ENCODE peak calls at places on chromosomes 4 and X, in eight cellular contexts. I is HCT116; T is CD4-positive, CD25-positive, alpha-beta regulatory T cell; N is GM23338; Q is CD8-positive, alpha-beta T cell; G is body of pancreas; F is suprapubic skin; E is gastrocnemius medialis. S is an unnamed sample. For H3K4me1, the result is how much of the 10 kb centered on the place peaks cover.

GRCh38 chrX:73850124-73851013 is 287.4 kb downstream of the CHIC1 start:
- DNase-seq in I (peak), T (peak), N (peak), Q (no peak), G (peak), F (no peak), E (no peak), S (no peak)

GRCh38 chr4:7811536-7812190 is 128.0 kb downstream of the AFAP1 start:
- DNase-seq in I (no peak), T (no peak), N (peak), Q (no peak), G (no peak), F (peak), E (no peak), S (no peak)

GRCh38 chrX:133742602-133743305 is 242.6 kb downstream of the GPC3 start:
- DNase-seq in I (no peak), T (no peak), N (no peak), Q (no peak), G (no peak), F (no peak), E (no peak), S (no peak)

GRCh38 chr4:176309772-176310171 is 10.0 kb upstream of the SPCS3 start:
- DNase-seq in I (no peak), T (no peak), N (no peak), Q (no peak), G (no peak), F (no peak), E (no peak), S (no peak)

GRCh38 chrX:46637937-46638336 is 64.4 kb downstream of the CHST7 start:
- DNase-seq in I (no peak), T (no peak), N (no peak), Q (no peak), G (no peak), F (no peak), E (no peak), S (no peak)

GRCh38 chrX:145735036-145735435 is 82.6 kb upstream of the SLITRK2 start:
- DNase-seq in I (no peak), T (no peak), N (no peak), Q (no peak), G (no peak), F (no peak), E (no peak), S (no peak)

GRCh38 chr4:55397024-55397520 is 1.3 kb downstream of the TMEM165 start:
- DNase-seq in I (no peak), T (no peak), N (no peak), Q (no peak), G (no peak), F (peak), E (no peak), S (no peak)

GRCh38 chr4:54779797-54780196 is 122.0 kb downstream of the KIT start:
- DNase-seq in I (no peak), T (no peak), N (no peak), Q (no peak), G (no peak), F (no peak), E (no peak), S (no peak)

GRCh38 chr4:83010111-83010521 is 507 bp downstream of the LIN54 start:
- DNase-seq in I (no peak), T (peak), N (peak), Q (no peak), G (no peak), F (no peak), E (no peak), S (no peak)

GRCh38 chr4:187840814-187841213 is 154.8 kb upstream of the ZFP42 start:
- DNase-seq in I (no peak), T (no peak), N (no peak), Q (no peak), G (no peak), F (no peak), E (no peak), S (no peak)

GRCh38 chr4:74311696-74312313 is 3.5 kb downstream of the EPGN start:
- DNase-seq in I (peak), T (peak), N (peak), Q (no peak), G (peak), F (no peak), E (no peak), S (no peak)

GRCh38 chr4:72714482-72715279 is 145.7 kb upstream of the ADAMTS3 start:
- DNase-seq in I (no peak), T (no peak), N (no peak), Q (no peak), G (no peak), F (no peak), E (no peak), S (no peak)

GRCh38 chr4:25953740-25954139 is 39.7 kb downstream of the SMIM20 start:
- DNase-seq in I (peak), T (no peak), N (no peak), Q (no peak), G (no peak), F (no peak), E (no peak), S (no peak)

GRCh38 chr4:37517326-37517725 is 168.8 kb downstream of the RELL1 start:
- DNase-seq in I (no peak), T (no peak), N (no peak), Q (no peak), G (no peak), F (no peak), E (no peak), S (no peak)

GRCh38 chrX:2521927-2522386 is 21.2 kb upstream of the DHRSX start:
- DNase-seq in I (no peak), T (no peak), N (no peak), Q (no peak), G (no peak), F (no peak), E (no peak), S (no peak)

GRCh38 chrX:18668468-18668867 is 3.4 kb downstream of the RS1 start:
- DNase-seq in I (no peak), T (no peak), N (no peak), Q (no peak), G (no peak), F (no peak), E (no peak), S (no peak)

GRCh38 chr4:3424522-3425095 is 17.2 kb upstream of the HGFAC start:
- DNase-seq in I (no peak), T (no peak), N (no peak), Q (no peak), G (no peak), F (no peak), E (no peak), S (no peak)

GRCh38 chr4:174434455-174434854 is 87.8 kb downstream of the HPGD start:
- DNase-seq in I (no peak), T (no peak), N (peak), Q (no peak), G (no peak), F (no peak), E (no peak), S (no peak)

GRCh38 chr4:101019941-101020401 is 327.4 kb downstream of the PPP3CA start:
- DNase-seq in I (peak), T (peak), N (peak), Q (no peak), G (no peak), F (no peak), E (no peak), S (no peak)

GRCh38 chr4:42371306-42372063 is 25.8 kb upstream of the SHISA3 start:
- DNase-seq in I (peak), T (peak), N (peak), Q (no peak), G (no peak), F (no peak), E (no peak), S (no peak)

GRCh38 chrX:50211510-50211909 is 6.9 kb downstream of the CCNB3 start:
- DNase-seq in I (no peak), T (peak), N (peak), Q (no peak), G (no peak), F (no peak), E (no peak), S (no peak)

GRCh38 chr4:126957555-126958440 is 675.0 kb upstream of the INTU start:
- DNase-seq in I (no peak), T (no peak), N (no peak), Q (no peak), G (no peak), F (no peak), E (no peak), S (no peak)

GRCh38 chr4:159547645-159548308 is 444.9 kb downstream of the RAPGEF2 start:
- DNase-seq in I (no peak), T (no peak), N (no peak), Q (no peak), G (no peak), F (no peak), E (no peak), S (no peak)

GRCh38 chr4:184255917-184256642 is 38.4 kb upstream of the ENPP6 start:
- DNase-seq in I (no peak), T (no peak), N (no peak), Q (no peak), G (no peak), F (no peak), E (no peak), S (peak)

GRCh38 chr4:139808381-139809206 is 143.0 kb downstream of the MGST2 start:
- DNase-seq in I (no peak), T (no peak), N (no peak), Q (no peak), G (no peak), F (no peak), E (no peak), S (no peak)

GRCh38 chr4:76256968-76257367 is 5.4 kb downstream of the FAM47E start:
- DNase-seq in I (no peak), T (no peak), N (no peak), Q (no peak), G (no peak), F (no peak), E (no peak), S (no peak)

GRCh38 chr4:76772498-76773106 is 125.3 kb downstream of the SOWAHB start:
- DNase-seq in I (no peak), T (no peak), N (peak), Q (no peak), G (no peak), F (no peak), E (no peak), S (no peak)

GRCh38 chrX:41734530-41734929 is 10.5 kb downstream of the GPR82 start:
- DNase-seq in I (peak), T (no peak), N (peak), Q (no peak), G (no peak), F (no peak), E (no peak), S (no peak)

GRCh38 chr4:67700874-67701850 is at the start of gene UBA6:
- DNase-seq in I (peak), T (peak), N (peak), Q (peak), G (peak), F (peak), E (peak), S (peak)

GRCh38 chr4:67700119-67700873 is 659 bp downstream of the UBA6 start:
- DNase-seq in I (no peak), T (peak), N (no peak), Q (peak), G (no peak), F (no peak), E (no peak), S (no peak)

GRCh38 chr4:67699603-67700002 is 1.4 kb downstream of the UBA6 start:
- DNase-seq in I (no peak), T (no peak), N (no peak), Q (no peak), G (no peak), F (no peak), E (no peak), S (no peak)

GRCh38 chr4:67704843-67705242 is 3.9 kb upstream of the UBA6 start:
- DNase-seq in I (no peak), T (no peak), N (no peak), Q (no peak), G (no peak), F (no peak), E (no peak), S (no peak)

DNA sequence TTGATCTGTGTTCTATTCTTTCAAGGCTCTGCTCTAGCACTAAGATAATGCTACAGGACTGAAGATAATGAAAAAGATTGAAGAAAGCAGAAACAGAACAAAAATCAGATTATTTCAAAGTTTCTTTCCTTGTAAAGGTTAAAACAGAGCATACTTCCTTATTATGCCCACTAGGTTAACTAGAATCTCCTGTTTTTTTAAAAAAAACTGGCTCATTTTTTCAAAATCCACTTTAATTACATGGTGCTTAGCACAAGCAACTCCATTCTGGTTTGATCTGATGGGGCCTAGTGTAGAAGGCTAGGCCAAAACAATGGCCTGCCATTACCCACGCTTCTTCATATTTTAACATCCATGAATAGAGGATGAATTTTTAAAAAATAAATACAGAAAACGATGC is 1.2 kb upstream of the UBA6 start:
- DNase-seq in I (no peak), T (no peak), N (no peak), Q (no peak), G (no peak), F (no peak), E (no peak), S (no peak)
- H3K4me1 ChIP-seq in I (under half), T (under half), N (under half), Q (under half), G (under half), F (under half), E (under half), S (under half)

DNA sequence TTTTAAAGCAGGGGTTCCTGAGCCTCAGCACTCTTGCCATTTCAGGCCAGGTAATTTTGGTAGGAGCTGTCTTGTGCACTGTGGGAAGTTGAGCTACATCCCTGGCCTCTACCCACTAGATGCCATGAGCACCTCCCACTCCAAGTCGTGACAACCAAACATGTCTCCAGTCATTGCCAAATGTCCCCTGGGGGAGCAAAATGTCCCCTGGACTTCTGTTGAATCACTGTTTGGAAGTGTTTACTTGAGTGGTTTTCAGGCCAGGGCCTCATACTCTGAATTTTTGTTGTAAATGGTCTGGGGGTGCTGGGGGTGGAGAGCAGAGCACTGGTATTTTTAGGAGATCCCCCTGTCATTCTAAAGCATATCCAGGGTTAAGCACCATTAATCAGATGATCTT is 3.2 kb downstream of the PDK3 start:
- DNase-seq in I (no peak), T (no peak), N (no peak), Q (no peak), G (no peak), F (no peak), E (no peak), S (no peak)
- H3K4me3 ChIP-seq in I (no peak), T (peak), N (no peak), Q (no peak), G (no peak), F (no peak), E (no peak), S (no peak)

GRCh38 chr4:41269682-41270081 is 13.0 kb downstream of the UCHL1 start:
- DNase-seq in I (no peak), T (no peak), N (no peak), Q (no peak), G (no peak), F (no peak), E (no peak), S (no peak)
- H3K4me1 ChIP-seq in I (under half), T (under half), N (under half), Q (under half), G (under half), F (under half), E (under half), S (under half)

DNA sequence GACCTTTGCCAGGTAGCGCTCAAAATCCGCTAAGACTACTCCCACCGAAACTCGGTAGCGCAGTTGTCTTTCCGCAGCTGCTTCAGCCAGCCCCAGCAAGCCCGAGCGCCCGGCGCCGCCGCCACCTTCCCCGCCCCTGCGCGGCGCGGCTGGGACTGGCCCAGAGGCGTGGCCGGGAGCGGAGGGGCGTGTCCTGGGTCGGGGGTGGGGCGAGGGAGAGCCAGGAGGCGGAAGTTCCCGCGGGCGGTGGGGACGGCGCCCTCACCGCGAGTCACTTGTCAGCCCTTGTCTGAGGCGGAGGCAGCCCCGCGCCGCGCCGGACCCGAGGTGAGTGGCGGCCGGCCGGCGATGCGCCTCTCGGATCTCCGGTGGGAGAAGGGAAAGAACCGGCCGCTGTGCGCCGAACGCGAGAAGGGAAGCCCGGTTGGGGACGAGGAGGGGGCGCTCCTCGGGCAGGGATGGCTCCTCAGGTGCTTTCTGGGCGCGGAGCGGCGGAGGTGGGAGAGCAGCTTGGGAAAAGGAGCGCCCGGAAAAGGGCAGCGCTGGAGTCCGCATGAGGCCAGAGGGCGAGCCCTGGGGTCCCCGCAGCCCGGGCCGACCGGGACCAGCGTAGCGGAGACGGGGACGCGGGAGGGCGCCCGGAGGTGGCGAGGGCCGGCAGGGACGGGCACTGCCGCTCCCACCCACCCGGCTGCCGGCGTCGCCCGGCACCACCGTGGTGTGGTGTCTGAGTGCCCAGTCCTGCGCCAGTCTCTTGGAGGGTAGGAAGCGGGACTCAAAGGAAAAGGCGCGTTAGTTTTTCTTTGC is at the start of gene PDLIM5:
- DNase-seq in I (peak), T (peak), N (peak), Q (peak), G (peak), F (peak), E (peak), S (peak)
- H3K4me3 ChIP-seq in I (peak), T (peak), N (peak), Q (peak), G (peak), F (peak), E (peak), S (peak)

GRCh38 chr4:122762966-122763716 is 30.6 kb downstream of the BBS12 start:
- DNase-seq in I (no peak), T (no peak), N (no peak), Q (no peak), G (no peak), F (no peak), E (no peak), S (no peak)
- H3K4me1 ChIP-seq in I (under half), T (under half), N (under half), Q (under half), G (under half), F (under half), E (under half), S (under half)

GRCh38 chrX:118973389-118974087 is 880 bp upstream of the LONRF3 start:
- DNase-seq in I (no peak), T (no peak), N (no peak), Q (no peak), G (peak), F (peak), E (peak), S (peak)
- H3K4me3 ChIP-seq in I (no peak), T (no peak), N (peak), Q (peak), G (no peak), F (peak), E (peak), S (peak)

GRCh38 chrX:117327306-117327705 is 789.3 kb downstream of the KLHL13 start:
- DNase-seq in I (no peak), T (no peak), N (peak), Q (no peak), G (no peak), F (no peak), E (no peak), S (no peak)
- H3K4me1 ChIP-seq in I (under half), T (under half), N (under half), Q (under half), G (under half), F (under half), E (under half), S (under half)

GRCh38 chrX:48974033-48974432 is 2.4 kb upstream of the KCND1 start:
- DNase-seq in I (no peak), T (no peak), N (no peak), Q (no peak), G (no peak), F (no peak), E (no peak), S (no peak)

GRCh38 chrX:48974574-48974973 is 2.9 kb upstream of the KCND1 start:
- DNase-seq in I (no peak), T (no peak), N (no peak), Q (no peak), G (no peak), F (no peak), E (no peak), S (no peak)

GRCh38 chrX:48972214-48973164 is 845 bp upstream of the KCND1 start:
- DNase-seq in I (peak), T (peak), N (peak), Q (no peak), G (peak), F (no peak), E (peak), S (no peak)

GRCh38 chrX:48969471-48969870 is 2.2 kb downstream of the KCND1 start:
- DNase-seq in I (no peak), T (no peak), N (no peak), Q (no peak), G (no peak), F (no peak), E (no peak), S (no peak)

DNA sequence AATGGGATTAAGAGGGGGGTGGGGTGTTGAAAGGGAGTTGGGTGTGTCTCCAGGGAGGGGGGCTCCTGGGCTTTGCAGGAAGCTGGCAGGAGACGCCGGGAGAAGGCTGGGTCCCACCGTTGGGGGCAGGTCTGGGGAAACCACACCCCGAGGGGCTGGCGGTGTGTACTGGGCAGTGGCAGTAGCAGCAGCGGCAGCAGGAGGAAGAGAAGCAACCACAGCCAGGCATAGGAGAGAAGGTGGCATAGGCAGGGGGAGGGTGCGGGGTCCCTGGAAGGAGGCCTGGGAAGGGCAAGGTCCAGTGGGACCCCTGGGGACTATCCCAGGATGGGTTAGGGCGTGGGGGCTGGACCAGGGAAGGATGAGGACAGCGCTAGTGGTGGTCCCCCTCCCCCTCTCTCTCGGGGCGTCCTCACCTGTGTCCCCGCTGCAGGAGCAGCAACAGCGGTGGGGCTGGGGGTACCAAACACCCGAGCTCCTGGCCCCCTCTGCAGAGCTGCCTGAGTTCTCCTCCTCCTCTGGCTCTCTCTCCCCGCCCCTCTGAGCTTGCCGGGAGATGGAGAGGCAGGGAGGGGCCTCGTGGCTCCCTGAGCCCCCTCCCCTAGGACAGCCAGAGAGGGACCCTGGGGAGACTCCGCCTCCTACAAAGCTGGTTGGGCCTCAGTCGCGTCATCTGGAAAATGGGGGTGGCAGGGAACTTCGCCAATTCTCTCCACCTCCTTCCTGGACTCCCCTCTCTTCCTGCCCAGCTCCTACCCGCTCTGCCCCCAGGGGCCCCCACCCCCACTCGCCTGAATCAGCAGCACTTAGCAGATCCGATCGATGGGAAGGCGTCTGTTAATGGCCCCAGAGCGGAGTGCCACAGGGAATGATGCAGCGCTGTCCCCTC is at the start of gene KCND1:
- DNase-seq in I (no peak), T (no peak), N (peak), Q (no peak), G (peak), F (peak), E (peak), S (no peak)
- H3K4me3 ChIP-seq in I (no peak), T (no peak), N (peak), Q (no peak), G (no peak), F (peak), E (peak), S (peak)

S was measured in esophagus muscularis mucosa.